ENCODE peak calls at places on chromosomes 16 and 17, in seven cellular contexts. U is Ammon's horn; S is brain microvascular endothelial cell; A is left ventricle myocardium inferior; B is EL; G is NCI-H2081 treated with DMSO at 0.1 percent for 48 hours; R is stimulated activated CD4-positive, alpha-beta T cell treated with anti-CD3 and anti-CD28 coated beads, Interleukin-2, amount 100 ng/mL, for 48 hours. T is an unnamed sample.

GRCh38 chr17:27538156-27538955 is 82.1 kb downstream of the KSR1 start:
- DNase-seq in U (peak), S (no peak), A (no peak), B (no peak), G (no peak), R (no peak), T (no peak)

GRCh38 chr16:25051446-25052160 is 36.4 kb upstream of the ARHGAP17 start:
- DNase-seq in U (peak), S (peak), A (no peak), B (peak), G (no peak), R (no peak), T (peak)

GRCh38 chr16:30603945-30604315 is 6.3 kb downstream of the ZNF689 start:
- DNase-seq in U (no peak), S (no peak), A (no peak), B (no peak), G (no peak), R (no peak), T (no peak)

GRCh38 chr17:82592751-82593589 is 55.3 kb downstream of the WDR45B start:
- DNase-seq in U (peak), S (peak), A (peak), B (peak), G (peak), R (peak), T (peak)

GRCh38 chr16:58428621-58429557 is 36.6 kb downstream of the GINS3 start:
- DNase-seq in U (no peak), S (no peak), A (no peak), B (peak), G (no peak), R (no peak), T (no peak)

GRCh38 chr17:68424861-68425260 is 32.4 kb downstream of the WIPI1 start:
- DNase-seq in U (no peak), S (no peak), A (no peak), B (no peak), G (no peak), R (no peak), T (peak)

GRCh38 chr17:40209404-40210093 is 9.6 kb upstream of the WIPF2 start:
- DNase-seq in U (no peak), S (no peak), A (no peak), B (peak), G (no peak), R (no peak), T (peak)

GRCh38 chr16:31528726-31529397 is 1.2 kb downstream of the AHSP start:
- DNase-seq in U (no peak), S (no peak), A (no peak), B (peak), G (no peak), R (no peak), T (no peak)

GRCh38 chr16:3068486-3068885 is 3.0 kb downstream of the IL32 start:
- DNase-seq in U (no peak), S (no peak), A (no peak), B (no peak), G (no peak), R (no peak), T (no peak)

GRCh38 chr17:45845376-45846185 is 900 bp downstream of the SPPL2C start:
- DNase-seq in U (no peak), S (no peak), A (no peak), B (no peak), G (no peak), R (no peak), T (no peak)

GRCh38 chr17:39755550-39756375 is 18.0 kb downstream of the GRB7 start:
- DNase-seq in U (no peak), S (no peak), A (no peak), B (no peak), G (no peak), R (no peak), T (no peak)

GRCh38 chr16:56530872-56531271 is 11.0 kb upstream of the BBS2 start:
- DNase-seq in U (no peak), S (no peak), A (no peak), B (peak), G (no peak), R (no peak), T (no peak)

GRCh38 chr16:55568151-55568693 is 1.7 kb downstream of the CAPNS2 start:
- DNase-seq in U (no peak), S (no peak), A (no peak), B (no peak), G (no peak), R (no peak), T (no peak)

GRCh38 chr17:8611135-8611534 is 19.4 kb downstream of the MYH10 start:
- DNase-seq in U (no peak), S (peak), A (no peak), B (peak), G (no peak), R (no peak), T (peak)

GRCh38 chr16:89847056-89847929 is 19.0 kb downstream of the SPIRE2 start:
- DNase-seq in U (no peak), S (no peak), A (no peak), B (no peak), G (no peak), R (no peak), T (no peak)

GRCh38 chr17:7056386-7056785 is 12.5 kb upstream of the SLC16A11 start:
- DNase-seq in U (no peak), S (no peak), A (no peak), B (peak), G (no peak), R (no peak), T (no peak)

GRCh38 chr17:491086-492014 is 138.7 kb upstream of the RPH3AL start:
- DNase-seq in U (no peak), S (peak), A (peak), B (peak), G (no peak), R (no peak), T (no peak)

GRCh38 chr17:81256616-81257015 is 17.5 kb downstream of the NDUFAF8 start:
- DNase-seq in U (no peak), S (peak), A (no peak), B (peak), G (no peak), R (no peak), T (no peak)

GRCh38 chr16:83878838-83879237 is 20.1 kb upstream of the MLYCD start:
- DNase-seq in U (peak), S (peak), A (no peak), B (peak), G (no peak), R (no peak), T (peak)

GRCh38 chr17:1714980-1715802 is 5.0 kb upstream of the TLCD2 start:
- DNase-seq in U (no peak), S (peak), A (peak), B (peak), G (no peak), R (no peak), T (peak)

GRCh38 chr16:66906916-66907836 is 11.5 kb downstream of the CDH16 start:
- DNase-seq in U (no peak), S (no peak), A (no peak), B (no peak), G (no peak), R (no peak), T (no peak)

GRCh38 chr17:41322903-41323895 is 7.7 kb upstream of the KRTAP17-1 start:
- DNase-seq in U (no peak), S (no peak), A (no peak), B (peak), G (no peak), R (no peak), T (peak)

GRCh38 chr16:3842994-3843393 is 37.5 kb downstream of the CREBBP start:
- DNase-seq in U (no peak), S (no peak), A (peak), B (no peak), G (no peak), R (no peak), T (no peak)

GRCh38 chr16:23317266-23317661 is 15.2 kb downstream of the SCNN1B start:
- DNase-seq in U (no peak), S (no peak), A (no peak), B (no peak), G (peak), R (no peak), T (no peak)

GRCh38 chr17:13864551-13864950 is 204.8 kb upstream of the COX10 start:
- DNase-seq in U (no peak), S (no peak), A (no peak), B (peak), G (no peak), R (no peak), T (no peak)

GRCh38 chr16:85767569-85767968 is 16.7 kb upstream of the C16orf74 start:
- DNase-seq in U (no peak), S (peak), A (no peak), B (peak), G (no peak), R (no peak), T (peak)

GRCh38 chr16:48231675-48232214 is 12.4 kb upstream of the LONP2 start:
- DNase-seq in U (peak), S (peak), A (peak), B (peak), G (no peak), R (peak), T (no peak)

GRCh38 chr16:15610369-15610871 is 32.5 kb downstream of the MARF1 start:
- DNase-seq in U (no peak), S (peak), A (no peak), B (peak), G (no peak), R (no peak), T (no peak)

GRCh38 chr17:45640141-45640850 is 143.8 kb upstream of the CRHR1 start:
- DNase-seq in U (peak), S (peak), A (peak), B (peak), G (no peak), R (peak), T (peak)

GRCh38 chr16:12162151-12162559 is 185.6 kb downstream of the SNX29 start:
- DNase-seq in U (no peak), S (no peak), A (no peak), B (no peak), G (no peak), R (no peak), T (no peak)

GRCh38 chr17:41329279-41329925 is 13.9 kb upstream of the KRTAP17-1 start:
- DNase-seq in U (peak), S (peak), A (no peak), B (peak), G (no peak), R (peak), T (peak)

GRCh38 chr17:10151667-10152496 is 46.5 kb downstream of the GAS7 start:
- DNase-seq in U (peak), S (no peak), A (no peak), B (no peak), G (no peak), R (no peak), T (peak)

GRCh38 chr17:8159032-8159400 is 3.7 kb downstream of the VAMP2 start:
- DNase-seq in U (no peak), S (no peak), A (no peak), B (no peak), G (no peak), R (no peak), T (no peak)

GRCh38 chr16:84599528-84600202 is 18.2 kb downstream of the COTL1 start:
- DNase-seq in U (peak), S (peak), A (peak), B (peak), G (no peak), R (peak), T (peak)

GRCh38 chr17:29004081-29004692 is 1.6 kb downstream of the SEZ6 start:
- DNase-seq in U (peak), S (peak), A (no peak), B (no peak), G (no peak), R (no peak), T (peak)